ENCODE peak calls at places on chromosome 20, in ten cellular contexts. V, H, S, M, U, E, W, K, D and L are unnamed samples.

GRCh38 chr20:10625641-10626040 is 48.2 kb downstream of the JAG1 start:
- DNase-seq in V (no peak), H (no peak), S (no peak), M (no peak), U (no peak), E (no peak), W (no peak), K (no peak), D (no peak), L (no peak)

GRCh38 chr20:45768479-45768878 is 23.2 kb downstream of the WFDC3 start:
- DNase-seq in V (no peak), H (no peak), S (no peak), M (no peak), U (no peak), E (no peak), W (no peak), K (no peak), D (no peak), L (no peak)

GRCh38 chr20:62704341-62704948 is 4.2 kb upstream of the NTSR1 start:
- DNase-seq in V (no peak), H (peak; percentile 80), S (peak; percentile 91), M (peak; percentile 94), U (peak; percentile 91), E (peak; percentile 77), W (peak; percentile 85), K (peak; percentile 95), D (peak; percentile 66), L (peak; percentile 90)

GRCh38 chr20:13771853-13772453 is 12.8 kb downstream of the ESF1 start:
- DNase-seq in V (peak; percentile 35), H (no peak), S (peak; percentile 41), M (peak; percentile 44), U (no peak), E (no peak), W (no peak), K (peak; percentile 27), D (peak; percentile 25), L (peak; percentile 18)

GRCh38 chr20:59748555-59749292 is 144.4 kb downstream of the PHACTR3 start:
- DNase-seq in V (no peak), H (peak; percentile 34), S (peak; percentile 66), M (peak; percentile 57), U (no peak), E (no peak), W (no peak), K (peak; percentile 19), D (no peak), L (peak; percentile 40)

GRCh38 chr20:13276945-13277582 is 56.0 kb downstream of the ISM1 start:
- DNase-seq in V (no peak), H (no peak), S (no peak), M (no peak), U (no peak), E (no peak), W (no peak), K (no peak), D (no peak), L (no peak)

GRCh38 chr20:62361799-62362589 is 5.1 kb downstream of the LAMA5 start:
- DNase-seq in V (no peak), H (peak; percentile 20), S (no peak), M (no peak), U (no peak), E (peak; percentile 90), W (no peak), K (no peak), D (peak; percentile 88), L (no peak)

GRCh38 chr20:39004508-39004907 is 42.4 kb downstream of the DHX35 start:
- DNase-seq in V (no peak), H (no peak), S (no peak), M (no peak), U (no peak), E (peak; percentile 71), W (no peak), K (no peak), D (no peak), L (no peak)

GRCh38 chr20:17958326-17959256 is 10.0 kb downstream of the SNX5 start:
- DNase-seq in V (no peak), H (no peak), S (peak; percentile 40), M (no peak), U (no peak), E (no peak), W (no peak), K (peak; percentile 61), D (no peak), L (peak; percentile 32)

GRCh38 chr20:17956099-17956685 is 12.4 kb downstream of the SNX5 start:
- DNase-seq in V (no peak), H (no peak), S (no peak), M (no peak), U (no peak), E (no peak), W (no peak), K (no peak), D (no peak), L (no peak)

GRCh38 chr20:17959257-17959627 is 9.4 kb downstream of the SNX5 start:
- DNase-seq in V (no peak), H (no peak), S (no peak), M (no peak), U (no peak), E (no peak), W (no peak), K (no peak), D (no peak), L (no peak)

GRCh38 chr20:17955302-17955701 is 13.3 kb downstream of the SNX5 start:
- DNase-seq in V (no peak), H (no peak), S (peak; percentile 29), M (no peak), U (no peak), E (no peak), W (no peak), K (no peak), D (no peak), L (no peak)

GRCh38 chr20:17957505-17958325 is 10.9 kb downstream of the SNX5 start:
- DNase-seq in V (no peak), H (no peak), S (peak; percentile 41), M (no peak), U (no peak), E (no peak), W (peak; percentile 56), K (peak; percentile 64), D (no peak), L (no peak)
- TF ChIP-seq CTCF in V (no peak), H (no peak), S (no peak), M (no peak), U (no peak), E (no peak), W (no peak), K (no peak), D (no peak), L (no peak)

GRCh38 chr20:24684421-24684871 is 215.0 kb downstream of the SYNDIG1 start:
- DNase-seq in V (no peak), H (no peak), S (no peak), M (no peak), U (no peak), E (peak; percentile 60), W (no peak), K (no peak), D (no peak), L (no peak)

GRCh38 chr20:24683676-24684075 is 214.2 kb downstream of the SYNDIG1 start:
- DNase-seq in V (no peak), H (no peak), S (peak; percentile 6), M (peak; percentile 28), U (no peak), E (peak; percentile 11), W (no peak), K (no peak), D (no peak), L (no peak)

GRCh38 chr20:24686156-24686555 is 216.7 kb downstream of the SYNDIG1 start:
- DNase-seq in V (no peak), H (no peak), S (no peak), M (no peak), U (no peak), E (peak; percentile 21), W (no peak), K (no peak), D (no peak), L (no peak)

GRCh38 chr20:24685736-24686135 is 216.3 kb downstream of the SYNDIG1 start:
- DNase-seq in V (no peak), H (no peak), S (no peak), M (no peak), U (no peak), E (peak; percentile 23), W (no peak), K (no peak), D (no peak), L (no peak)

DNA sequence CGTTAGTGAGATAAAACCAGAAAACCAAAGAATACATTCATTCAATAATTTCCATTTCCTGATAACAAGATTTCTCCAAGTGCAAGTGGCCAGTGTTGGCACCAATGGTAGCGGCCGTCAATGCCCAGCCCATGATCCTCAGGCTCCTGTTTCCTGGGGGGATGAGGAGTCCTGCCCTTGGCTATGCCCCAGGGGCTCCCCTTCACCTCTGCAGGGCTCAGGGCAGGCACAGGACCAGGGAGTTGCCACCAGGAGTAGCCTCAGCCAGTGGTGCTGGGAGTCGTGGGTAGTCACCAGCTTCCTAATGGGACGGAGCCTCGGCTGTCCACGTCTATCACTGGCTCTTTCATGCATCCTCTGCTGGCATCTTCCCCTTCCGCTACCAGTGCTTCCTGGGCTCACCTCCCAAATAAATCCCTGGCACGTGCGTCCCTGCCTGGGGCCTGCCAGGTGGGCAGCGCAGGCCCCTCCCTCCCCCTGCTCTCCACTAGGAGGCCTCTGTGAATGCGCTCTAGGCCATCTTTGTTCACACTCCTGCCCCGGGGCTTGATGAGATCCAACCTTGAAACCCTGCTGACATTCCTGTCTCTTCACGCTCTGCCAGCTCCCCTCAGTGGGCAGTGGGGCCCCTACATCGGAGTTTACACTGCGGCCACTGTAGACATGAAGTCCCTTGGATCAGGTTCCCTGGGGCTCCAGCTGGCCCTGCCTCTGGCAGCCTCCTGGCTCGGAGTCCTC is 215.7 kb downstream of the SYNDIG1 start:
- DNase-seq in V (no peak), H (no peak), S (no peak), M (no peak), U (no peak), E (peak; percentile 48), W (no peak), K (no peak), D (no peak), L (no peak)
- TF ChIP-seq CTCF in V (no peak), H (no peak), S (no peak), M (no peak), U (no peak), E (no peak), W (no peak), K (no peak), D (no peak), L (no peak)

GRCh38 chr20:1734269-1734858 is 76.8 kb upstream of the SIRPG start:
- DNase-seq in V (peak; percentile 59), H (no peak), S (no peak), M (peak; percentile 17), U (no peak), E (no peak), W (no peak), K (no peak), D (peak; percentile 35), L (peak; percentile 34)
- TF ChIP-seq CTCF in V (peak; percentile 32), H (no peak), S (no peak), M (no peak), U (no peak), E (peak; percentile 30), W (no peak), K (no peak), D (peak; percentile 32), L (peak; percentile 33)

DNA sequence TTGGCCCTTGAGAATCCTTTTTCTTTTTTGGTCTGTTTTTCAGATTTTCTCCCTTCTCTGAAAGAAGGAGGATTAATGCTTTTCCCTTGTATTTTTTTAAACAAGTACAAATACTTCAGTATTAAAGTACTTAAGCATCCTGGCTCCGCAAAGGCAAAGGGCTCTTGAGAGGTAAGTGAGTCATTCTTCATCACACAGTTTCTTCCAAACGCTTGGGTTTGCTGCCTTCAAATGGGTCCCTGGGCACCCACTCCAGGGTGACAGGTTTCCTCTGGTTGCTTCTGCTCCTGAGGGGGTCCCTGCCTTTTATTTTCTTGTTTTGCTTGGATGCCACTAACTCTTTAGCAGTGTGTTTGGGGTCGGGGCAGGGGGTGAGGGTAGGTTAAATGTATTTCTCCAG is 437.1 kb downstream of the PTPRT start:
- DNase-seq in V (no peak), H (no peak), S (no peak), M (no peak), U (no peak), E (no peak), W (no peak), K (no peak), D (no peak), L (no peak)
- TF ChIP-seq CTCF in V (no peak), H (no peak), S (no peak), M (no peak), U (no peak), E (no peak), W (no peak), K (no peak), D (no peak), L (no peak)